ENCODE peak calls at places on chromosomes 16 and 17, in five cellular contexts. B is CD4-positive, alpha-beta memory T cell; V is stomach; Y is tibial nerve; P is CD8-positive, alpha-beta memory T cell. L is an unnamed sample.
A peak's percentile ranks its signal among the peaks of the same experiment; 100 is the strongest.

GRCh38 chr16:50683689-50684374 is 2.7 kb upstream of the SNX20 start:
- DNase-seq in B (peak; percentile 59), V (peak; percentile 50), Y (no peak), P (peak; percentile 57), L (peak; percentile 75)

GRCh38 chr16:83935858-83936255 is 17.2 kb upstream of the OSGIN1 start:
- DNase-seq in B (no peak), V (no peak), Y (no peak), P (no peak), L (no peak)

GRCh38 chr17:17051791-17052461 is 9.7 kb downstream of the MPRIP start:
- DNase-seq in B (no peak), V (peak; percentile 43), Y (no peak), P (no peak), L (peak; percentile 59)

GRCh38 chr17:68424861-68425260 is 32.4 kb downstream of the WIPI1 start:
- DNase-seq in B (no peak), V (no peak), Y (no peak), P (no peak), L (peak; percentile 47)

GRCh38 chr17:57099165-57099564 is 14.1 kb downstream of the AKAP1 start:
- DNase-seq in B (no peak), V (no peak), Y (no peak), P (no peak), L (no peak)

GRCh38 chr17:37212184-37212583 is 163.6 kb upstream of the C17orf78 start:
- DNase-seq in B (no peak), V (no peak), Y (no peak), P (no peak), L (no peak)

GRCh38 chr17:68107373-68107772 is 71.8 kb downstream of the KPNA2 start:
- DNase-seq in B (no peak), V (no peak), Y (no peak), P (no peak), L (no peak)

GRCh38 chr17:43171761-43172487 is 910 bp downstream of the NBR1 start:
- DNase-seq in B (no peak), V (no peak), Y (peak; percentile 68), P (no peak), L (peak; percentile 78)

GRCh38 chr17:66549731-66550207 is 247.4 kb downstream of the PRKCA start:
- DNase-seq in B (no peak), V (no peak), Y (no peak), P (no peak), L (no peak)

GRCh38 chr17:752620-753219 is 656 bp upstream of the GEMIN4 start:
- DNase-seq in B (no peak), V (peak; percentile 76), Y (peak; percentile 64), P (no peak), L (peak; percentile 68)

GRCh38 chr16:4535627-4536108 is 2.9 kb downstream of the CDIP1 start:
- DNase-seq in B (no peak), V (no peak), Y (no peak), P (no peak), L (no peak)

GRCh38 chr17:55177159-55177913 is 87.4 kb upstream of the HLF start:
- DNase-seq in B (no peak), V (no peak), Y (no peak), P (no peak), L (no peak)

GRCh38 chr16:16025214-16025968 is 76.0 kb downstream of the ABCC1 start:
- DNase-seq in B (peak; percentile 56), V (no peak), Y (peak; percentile 35), P (peak; percentile 35), L (no peak)

GRCh38 chr17:50240876-50241275 is 33.4 kb upstream of the TMEM92 start:
- DNase-seq in B (no peak), V (no peak), Y (no peak), P (no peak), L (no peak)

GRCh38 chr16:48386559-48387312 is 1.5 kb upstream of the SIAH1 start:
- DNase-seq in B (no peak), V (no peak), Y (peak; percentile 61), P (no peak), L (no peak)

GRCh38 chr16:11256657-11257130 is 690 bp upstream of the SOCS1 start:
- DNase-seq in B (no peak), V (peak; percentile 69), Y (peak; percentile 44), P (no peak), L (no peak)

GRCh38 chr16:87366288-87366687 is 17.3 kb downstream of the FBXO31 start:
- DNase-seq in B (no peak), V (peak; percentile 69), Y (no peak), P (no peak), L (peak; percentile 79)
- H3K4me3 ChIP-seq in B (no peak overlapping the region), V (no peak overlapping the region), Y (no peak overlapping the region), P (no peak overlapping the region), L (no peak overlapping the region)

GRCh38 chr17:70110443-70110880 is 35.4 kb downstream of the KCNJ16 start:
- DNase-seq in B (no peak), V (no peak), Y (no peak), P (no peak), L (no peak)

GRCh38 chr17:70108166-70108565 is 33.1 kb downstream of the KCNJ16 start:
- DNase-seq in B (no peak), V (no peak), Y (no peak), P (no peak), L (no peak)

GRCh38 chr17:70114405-70114804 is 39.4 kb downstream of the KCNJ16 start:
- DNase-seq in B (no peak), V (no peak), Y (no peak), P (no peak), L (no peak)

GRCh38 chr17:70109497-70109896 is 34.5 kb downstream of the KCNJ16 start:
- DNase-seq in B (no peak), V (no peak), Y (no peak), P (no peak), L (no peak)

DNA sequence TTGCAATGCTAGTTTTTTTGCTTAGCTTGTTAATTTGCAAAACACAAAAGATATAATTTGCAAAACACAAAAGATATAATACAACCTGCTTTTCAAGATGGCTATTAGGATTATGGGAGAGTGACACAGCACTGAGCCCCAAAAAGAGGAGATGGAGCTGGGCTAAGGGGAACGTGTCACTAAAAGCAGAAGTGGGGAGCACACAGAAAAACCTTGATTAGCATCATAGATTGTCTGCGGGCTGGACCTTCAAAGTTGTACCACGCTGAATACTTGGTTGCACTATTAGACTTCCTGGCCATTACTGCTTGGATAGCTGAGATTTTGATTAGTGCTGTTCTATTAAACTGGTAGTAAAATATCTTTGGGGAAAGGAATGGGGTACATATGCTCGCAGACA is 36.2 kb downstream of the KCNJ16 start:
- DNase-seq in B (no peak), V (no peak), Y (no peak), P (no peak), L (no peak)
- H3K4me3 ChIP-seq in B (no peak overlapping the region), V (no peak overlapping the region), Y (no peak overlapping the region), P (no peak overlapping the region), L (no peak overlapping the region)

DNA sequence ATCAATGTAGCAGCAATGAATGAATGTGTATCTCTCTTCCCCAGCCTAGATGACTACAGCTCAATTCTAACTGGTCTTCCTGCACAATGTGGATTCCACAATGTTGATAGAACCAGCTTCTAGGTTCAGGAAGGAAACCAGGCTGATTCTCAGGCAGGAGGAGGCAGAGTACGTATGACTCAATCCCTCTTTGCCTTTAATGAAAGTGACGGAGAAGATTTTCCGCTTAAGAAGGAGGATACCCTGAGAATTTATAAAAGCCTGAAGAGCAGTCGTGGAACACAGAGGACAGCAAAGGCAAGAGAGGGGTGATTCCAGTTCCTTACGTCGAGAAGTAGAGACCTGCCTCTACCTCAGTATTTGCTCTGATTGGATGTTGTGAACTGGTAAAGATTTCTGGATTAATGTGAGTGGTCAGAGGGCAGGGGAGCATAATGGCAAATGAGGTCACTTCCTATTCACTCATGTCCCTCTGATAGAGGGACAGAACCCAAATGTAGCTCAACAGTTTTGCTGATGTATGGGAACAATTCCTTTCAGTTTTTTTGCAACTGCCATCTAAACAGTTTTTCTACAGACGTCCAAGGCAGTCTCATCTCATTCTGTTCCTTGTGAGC is 15.0 kb upstream of the SLC16A11 start:
- DNase-seq in B (no peak), V (no peak), Y (no peak), P (no peak), L (no peak)
- H3K4me3 ChIP-seq in B (no peak overlapping the region), V (no peak overlapping the region), Y (no peak overlapping the region), P (no peak overlapping the region), L (no peak overlapping the region)

DNA sequence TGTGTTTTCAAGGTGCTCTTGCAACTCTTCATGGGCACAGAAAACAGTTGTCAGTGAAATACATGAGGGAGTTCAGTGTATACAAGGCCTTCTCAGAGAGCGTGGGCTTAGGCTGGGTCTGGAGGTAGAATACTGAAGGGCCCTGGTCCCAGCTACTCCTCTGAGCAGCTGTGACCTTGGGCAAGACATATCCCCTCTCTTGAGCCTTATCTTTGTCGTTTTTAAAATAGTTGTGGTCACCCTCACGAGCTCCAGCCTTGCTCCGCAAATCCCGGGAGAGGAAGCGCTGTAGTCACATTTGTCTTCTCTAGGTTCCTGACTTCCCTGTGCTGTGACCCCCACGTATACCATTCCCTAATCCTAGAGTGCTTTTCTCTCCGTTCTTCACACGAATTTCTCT is 3.6 kb downstream of the ZNRF1 start:
- DNase-seq in B (no peak), V (no peak), Y (no peak), P (no peak), L (no peak)
- H3K4me3 ChIP-seq in B (no peak overlapping the region), V (no peak overlapping the region), Y (no peak overlapping the region), P (no peak overlapping the region), L (no peak overlapping the region)

DNA sequence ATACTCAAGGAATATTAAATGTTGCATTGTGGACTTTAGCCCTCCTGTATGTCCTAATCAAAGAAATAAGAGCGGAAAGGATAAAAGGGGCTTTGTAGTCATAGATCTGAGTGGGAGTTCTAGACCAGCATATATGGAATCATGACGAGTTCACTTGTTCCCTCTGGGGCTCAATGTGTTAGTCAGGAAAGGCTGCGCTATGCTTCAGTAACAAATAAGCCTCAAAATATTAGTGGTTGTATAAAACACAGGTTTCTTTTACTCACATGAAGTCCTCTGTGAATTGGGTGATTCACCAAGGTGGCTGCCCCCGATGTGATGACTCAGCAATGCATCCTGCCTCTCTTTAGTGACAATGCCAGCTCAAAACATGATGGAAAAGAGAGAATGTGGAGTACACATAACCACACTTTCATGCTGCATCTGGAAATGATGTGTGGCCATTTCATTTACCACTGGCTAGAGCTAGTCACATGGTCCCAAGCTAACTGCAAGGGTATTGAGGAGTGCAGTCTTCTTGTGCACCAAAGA is 63.3 kb upstream of the IRX5 start:
- DNase-seq in B (no peak), V (no peak), Y (no peak), P (no peak), L (no peak)
- H3K4me3 ChIP-seq in B (no peak overlapping the region), V (no peak overlapping the region), Y (no peak overlapping the region), P (no peak overlapping the region), L (no peak overlapping the region)

DNA sequence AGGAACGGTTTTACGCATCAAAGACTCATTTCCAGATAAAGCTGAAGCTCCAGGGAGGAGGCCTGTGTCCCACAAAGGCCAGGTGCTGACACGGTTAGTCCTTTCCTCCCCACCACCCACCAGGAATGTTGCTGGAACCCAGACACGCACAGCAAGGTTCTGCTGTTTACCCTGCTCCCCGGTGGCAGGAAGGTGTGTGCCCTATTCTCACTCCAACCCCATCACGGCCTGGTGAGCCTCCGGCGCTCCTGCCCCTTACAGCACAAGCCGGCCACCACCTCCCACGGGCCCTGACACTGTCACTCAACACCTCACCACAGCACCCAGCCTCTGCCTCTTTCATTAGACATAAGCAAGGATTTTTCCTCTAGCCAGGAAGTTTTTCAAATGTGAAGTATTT is 47.8 kb downstream of the ANKRD11 start:
- DNase-seq in B (no peak), V (no peak), Y (no peak), P (no peak), L (peak; percentile 52)
- H3K4me3 ChIP-seq in B (no peak overlapping the region), V (no peak overlapping the region), Y (no peak overlapping the region), P (no peak overlapping the region), L (no peak overlapping the region)

L was measured in mucosa of descending colon.